ENCODE peak calls at places on chromosomes 11 and 22, in four cellular contexts. F is H1, J is K562, V is HepG2. R is an unnamed sample.

GRCh38 chr22:31616315-31616980 is 45.6 kb downstream of the PISD start:
- DNase-seq in F (no peak), J (no peak), V (peak; percentile 31), R (no peak)

GRCh38 chr11:19979519-19979845 is 180.8 kb downstream of the DBX1 start:
- DNase-seq in F (no peak), J (no peak), V (no peak), R (peak; percentile 25)

GRCh38 chr11:3666023-3666530 is 5.1 kb downstream of the CHRNA10 start:
- DNase-seq in F (no peak), J (no peak), V (no peak), R (no peak)

GRCh38 chr11:7613394-7613720 is 59.9 kb downstream of the CYB5R2 start:
- DNase-seq in F (no peak), J (no peak), V (peak; percentile 56), R (no peak)

GRCh38 chr22:29815580-29815979 is 22.5 kb downstream of the ASCC2 start:
- DNase-seq in F (no peak), J (no peak), V (no peak), R (no peak)

GRCh38 chr11:78595431-78596130 is 20.9 kb upstream of the NARS2 start:
- DNase-seq in F (no peak), J (no peak), V (no peak), R (no peak)

GRCh38 chr22:49569286-49570031 is 258.2 kb downstream of the BRD1 start:
- DNase-seq in F (peak; percentile 42), J (no peak), V (no peak), R (no peak)

GRCh38 chr22:48436201-48436931 is 1391.3 kb downstream of the BRD1 start:
- DNase-seq in F (no peak), J (no peak), V (no peak), R (no peak)

GRCh38 chr11:69351460-69351859 is 57.5 kb downstream of the MYEOV start:
- DNase-seq in F (no peak), J (no peak), V (no peak), R (no peak)

GRCh38 chr11:126474220-126474619 is 118.7 kb downstream of the ST3GAL4 start:
- DNase-seq in F (no peak), J (no peak), V (peak; percentile 57), R (no peak)

GRCh38 chr22:31138126-31138525 is 2.2 kb downstream of the PLA2G3 start:
- DNase-seq in F (no peak), J (no peak), V (no peak), R (no peak)

GRCh38 chr22:29877620-29878019 is 5.4 kb upstream of the MTMR3 start:
- DNase-seq in F (peak; percentile 26), J (no peak), V (no peak), R (no peak)

GRCh38 chr11:14969922-14970323 is 2.2 kb downstream of the CALCA start:
- DNase-seq in F (peak; percentile 95), J (peak; percentile 37), V (peak; percentile 28), R (no peak)

GRCh38 chr11:79100093-79100704 is 340.6 kb downstream of the TENM4 start:
- DNase-seq in F (peak; percentile 57), J (peak; percentile 85), V (peak; percentile 45), R (no peak)

GRCh38 chr22:41589601-41590365 is at the start of gene PMM1:
- DNase-seq in F (peak; percentile 100), J (peak; percentile 94), V (peak; percentile 98), R (peak; percentile 98)

GRCh38 chr11:120331301-120331966 is 4.8 kb upstream of the ARHGEF12 start:
- DNase-seq in F (no peak), J (no peak), V (no peak), R (no peak)

GRCh38 chr11:12182650-12183511 is 72.5 kb downstream of the MICAL2 start:
- DNase-seq in F (no peak), J (peak; percentile 80), V (peak; percentile 58), R (no peak)

GRCh38 chr11:58923300-58923788 is 15.9 kb upstream of the GLYATL1 start:
- DNase-seq in F (peak; percentile 57), J (peak; percentile 15), V (peak; percentile 13), R (no peak)

GRCh38 chr11:88098289-88098688 is 77.0 kb downstream of the RAB38 start:
- DNase-seq in F (no peak), J (no peak), V (no peak), R (no peak)

GRCh38 chr11:68470304-68470811 is 9.8 kb downstream of the PPP6R3 start:
- DNase-seq in F (no peak), J (peak; percentile 31), V (no peak), R (no peak)

GRCh38 chr11:121448431-121448941 is 3.6 kb upstream of the SORL1 start:
- DNase-seq in F (no peak), J (no peak), V (no peak), R (no peak)

GRCh38 chr11:115501895-115502589 is 2.2 kb downstream of the CADM1 start:
- DNase-seq in F (no peak), J (no peak), V (peak; percentile 37), R (peak; percentile 20)
- TF ChIP-seq CBX5 in F (no peak), J (no peak), V (no peak), R (no peak)

GRCh38 chr22:46007003-46007847 is 30.3 kb upstream of the WNT7B start:
- DNase-seq in F (no peak), J (no peak), V (no peak), R (no peak)
- TF ChIP-seq CBX5 in F (no peak), J (no peak), V (no peak), R (no peak)

GRCh38 chr11:116913000-116913399 is 75.6 kb upstream of the APOA1 start:
- DNase-seq in F (no peak), J (no peak), V (no peak), R (no peak)
- TF ChIP-seq CBX5 in F (no peak), J (no peak), V (no peak), R (no peak)

GRCh38 chr22:25759825-25760231 is 17.8 kb downstream of the MYO18B start:
- DNase-seq in F (no peak), J (no peak), V (peak; percentile 83), R (no peak)

GRCh38 chr22:25754527-25755202 is 12.7 kb downstream of the MYO18B start:
- DNase-seq in F (no peak), J (no peak), V (no peak), R (no peak)

GRCh38 chr22:25758316-25758715 is 16.3 kb downstream of the MYO18B start:
- DNase-seq in F (no peak), J (no peak), V (no peak), R (no peak)

GRCh38 chr22:25760294-25760693 is 18.3 kb downstream of the MYO18B start:
- DNase-seq in F (no peak), J (no peak), V (peak; percentile 32), R (no peak)

DNA sequence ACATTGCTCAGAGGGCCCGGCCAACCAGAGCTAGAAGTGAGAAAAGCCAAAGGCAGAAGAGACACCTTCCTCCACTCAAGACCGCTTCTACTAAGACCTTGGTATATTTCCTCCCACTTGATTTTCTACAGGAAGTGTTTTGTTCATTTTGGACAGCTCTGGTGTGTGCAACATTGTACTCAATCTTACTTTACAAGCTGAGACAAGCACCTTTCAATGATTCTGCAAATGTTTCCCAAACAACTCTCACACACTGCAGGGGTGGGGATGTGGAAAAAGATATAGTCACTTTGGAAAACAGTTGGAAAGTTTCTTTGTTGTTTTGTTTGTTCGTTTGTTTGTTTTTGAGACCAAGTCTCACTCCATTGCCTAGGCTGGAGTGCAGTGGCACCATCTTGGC is 15.7 kb downstream of the MYO18B start:
- DNase-seq in F (no peak), J (no peak), V (no peak), R (no peak)
- TF ChIP-seq CBX5 in F (no peak), J (no peak), V (no peak), R (no peak)